ENCODE peak calls at places on chromosomes 12 and 14, in nine cellular contexts. U is heart left ventricle; F is cardiac muscle cell; O is aorta; G is skeletal muscle cell; S is upper lobe of right lung; Q is adrenal gland; D is tibial nerve; J is CD8-positive, alpha-beta T cell. Y is an unnamed sample.

GRCh38 chr12:3102721-3103410 is 25.7 kb downstream of the TSPAN9 start:
- DNase-seq in O (no peak), J (no peak), Q (no peak), G (no peak), U (peak; percentile 28), F (no peak), S (no peak), D (peak; percentile 6), Y (no peak)

GRCh38 chr12:104448475-104448874 is 8.3 kb upstream of the CHST11 start:
- DNase-seq in S (no peak), D (no peak), O (no peak), U (no peak), F (no peak), Q (no peak), G (no peak), J (no peak), Y (no peak)

GRCh38 chr12:10873374-10873773 is 10.7 kb downstream of the PRH1 start:
- DNase-seq in U (no peak), O (no peak), Q (no peak), F (peak; percentile 80), S (no peak), G (no peak), D (no peak), J (no peak), Y (no peak)

GRCh38 chr12:130706885-130707570 is 9.1 kb downstream of the RIMBP2 start:
- DNase-seq in F (no peak), U (no peak), G (no peak), D (no peak), O (no peak), J (no peak), Q (no peak), S (no peak), Y (no peak)

GRCh38 chr12:47736877-47737676 is 11.8 kb upstream of the ENDOU start:
- DNase-seq in D (peak; percentile 79), J (no peak), U (peak; percentile 95), Q (peak; percentile 93), O (peak; percentile 93), G (peak; percentile 45), F (peak; percentile 86), S (peak; percentile 93), Y (no peak)

GRCh38 chr12:112932485-112933151 is 5.7 kb upstream of the OAS3 start:
- DNase-seq in G (no peak), U (no peak), Q (no peak), F (no peak), S (no peak), J (no peak), D (no peak), O (no peak), Y (no peak)

GRCh38 chr12:89960011-89960507 is 251.4 kb upstream of the ATP2B1 start:
- DNase-seq in Q (no peak), D (no peak), J (no peak), F (no peak), S (no peak), U (no peak), O (no peak), G (no peak), Y (no peak)

GRCh38 chr12:108367436-108367835 is 28.3 kb upstream of the CMKLR1 start:
- DNase-seq in O (no peak), J (no peak), G (peak; percentile 20), D (peak; percentile 21), Q (peak; percentile 26), U (peak; percentile 31), S (peak; percentile 68), F (peak; percentile 80), Y (no peak)

GRCh38 chr14:73239463-73240241 is 2.3 kb downstream of the PAPLN start:
- DNase-seq in G (no peak), S (no peak), U (no peak), J (no peak), O (peak; percentile 81), D (peak; percentile 72), Q (peak; percentile 55), F (peak; percentile 72), Y (no peak)

GRCh38 chr14:61488417-61488816 is 167.0 kb downstream of the PRKCH start:
- DNase-seq in D (no peak), S (no peak), J (no peak), G (no peak), Q (no peak), U (no peak), F (no peak), O (no peak), Y (no peak)

GRCh38 chr14:74333909-74334308 is 14.4 kb upstream of the VRTN start:
- DNase-seq in S (no peak), J (no peak), D (no peak), U (no peak), Q (no peak), F (peak; percentile 84), G (peak; percentile 36), O (no peak), Y (peak; percentile 7)

GRCh38 chr12:12819752-12820311 is 6.7 kb downstream of the DDX47 start:
- DNase-seq in F (peak; percentile 87), U (no peak), S (no peak), J (no peak), O (no peak), Q (no peak), G (peak; percentile 91), D (no peak), Y (no peak)

GRCh38 chr14:106200539-106201310 is 674.3 kb downstream of the TMEM121 start:
- DNase-seq in G (no peak), U (no peak), F (no peak), O (no peak), D (no peak), J (no peak), Q (no peak), S (no peak), Y (peak; percentile 89)

GRCh38 chr14:106204063-106204462 is 677.7 kb downstream of the TMEM121 start:
- DNase-seq in J (no peak), S (no peak), F (no peak), G (no peak), O (no peak), Q (no peak), U (no peak), D (no peak), Y (no peak)

GRCh38 chr14:106207316-106207715 is 680.9 kb downstream of the TMEM121 start:
- DNase-seq in D (no peak), F (no peak), G (no peak), O (no peak), Q (no peak), S (no peak), J (no peak), U (no peak), Y (no peak)

GRCh38 chr14:106203438-106203837 is 677.1 kb downstream of the TMEM121 start:
- DNase-seq in J (no peak), Q (no peak), G (no peak), S (no peak), O (no peak), F (no peak), D (no peak), U (no peak), Y (no peak)

DNA sequence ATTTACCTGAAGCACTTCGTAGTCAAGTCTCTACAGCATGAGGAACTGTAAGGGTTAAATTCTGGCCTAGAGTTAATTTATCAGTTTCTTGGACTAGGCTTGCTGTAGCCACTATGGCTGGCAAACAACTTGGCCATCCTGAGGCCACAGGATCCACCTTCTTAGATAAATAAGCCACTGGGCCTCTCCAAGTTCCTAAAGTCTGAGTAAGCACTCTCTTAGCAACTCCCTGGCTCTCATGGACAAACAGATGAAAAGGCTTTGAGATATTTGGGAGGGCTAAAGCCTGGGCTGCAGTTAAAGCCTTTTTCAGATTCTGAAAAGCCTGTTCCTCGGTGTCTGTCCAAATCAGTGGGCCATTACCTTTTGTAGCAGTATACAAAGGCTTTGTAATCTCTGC is 675.0 kb downstream of the TMEM121 start:
- DNase-seq in Q (no peak), O (no peak), S (no peak), G (no peak), J (no peak), D (no peak), F (no peak), U (no peak), Y (no peak)
- H3K4me3 ChIP-seq in Q (no peak overlapping the region), O (no peak overlapping the region), S (no peak overlapping the region), G (no peak overlapping the region), J (no peak overlapping the region), D (no peak overlapping the region), F (no peak overlapping the region), U (no peak overlapping the region), Y (peak overlapping the region; percentile 57)

GRCh38 chr12:6725350-6725749 is 1.5 kb downstream of the COPS7A start:
- DNase-seq in O (no peak), S (no peak), D (no peak), J (no peak), U (no peak), G (no peak), Q (no peak), F (no peak), Y (no peak)

GRCh38 chr12:6716874-6717437 is 6.9 kb upstream of the COPS7A start:
- DNase-seq in D (no peak), O (no peak), J (no peak), U (no peak), F (no peak), Q (no peak), G (no peak), S (no peak), Y (no peak)

GRCh38 chr12:6723607-6724408 is at the start of gene COPS7A:
- DNase-seq in D (peak; percentile 92), F (peak; percentile 99), G (peak; percentile 95), S (peak; percentile 99), O (peak; percentile 99), J (peak; percentile 93), Q (peak; percentile 99), U (peak; percentile 99), Y (peak; percentile 99)

GRCh38 chr12:6724409-6724797 is 557 bp downstream of the COPS7A start:
- DNase-seq in G (no peak), J (peak; percentile 18), D (no peak), Q (peak; percentile 38), O (no peak), F (no peak), U (no peak), S (no peak), Y (peak; percentile 8)

GRCh38 chr12:6722863-6723262 is 983 bp upstream of the COPS7A start:
- DNase-seq in J (no peak), S (no peak), O (no peak), D (no peak), U (no peak), Q (no peak), F (no peak), G (no peak), Y (no peak)
- H3K4me3 ChIP-seq in J (no peak overlapping the region), S (peak overlapping the region; percentile 68), O (no peak overlapping the region), D (no peak overlapping the region), U (no peak overlapping the region), Q (no peak overlapping the region), F (no peak overlapping the region), G (no peak overlapping the region), Y (peak overlapping the region; percentile 89)

GRCh38 chr14:103854017-103854808 is 6.8 kb upstream of the PPP1R13B start:
- DNase-seq in S (no peak), U (no peak), J (no peak), O (no peak), Q (no peak), G (no peak), F (no peak), D (no peak), Y (no peak)
- H3K4me3 ChIP-seq in S (no peak overlapping the region), U (no peak overlapping the region), J (no peak overlapping the region), O (no peak overlapping the region), Q (no peak overlapping the region), G (no peak overlapping the region), F (no peak overlapping the region), D (no peak overlapping the region), Y (no peak overlapping the region)

DNA sequence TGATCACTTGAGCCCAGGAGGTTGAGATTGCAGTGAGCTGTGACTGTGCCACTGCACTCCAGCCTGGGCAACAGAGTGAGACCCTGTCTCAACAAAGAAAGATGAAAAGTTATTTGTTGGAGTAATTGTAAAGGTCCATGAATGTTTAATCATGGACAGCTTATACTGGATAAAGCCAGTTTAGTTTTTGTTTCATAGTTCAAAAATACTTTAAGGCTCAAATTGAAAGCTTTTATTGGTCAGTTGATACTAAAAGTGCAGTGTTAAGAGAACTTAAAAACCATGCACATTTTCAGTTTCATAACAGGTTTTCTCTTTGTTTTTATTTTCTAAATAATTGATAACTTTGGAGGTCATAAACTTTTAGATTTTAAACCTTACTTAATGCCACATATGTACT is 108.4 kb downstream of the MON2 start:
- DNase-seq in F (no peak), G (no peak), S (no peak), J (no peak), Q (no peak), U (no peak), D (no peak), O (no peak), Y (no peak)
- H3K4me3 ChIP-seq in F (no peak overlapping the region), G (no peak overlapping the region), S (no peak overlapping the region), J (no peak overlapping the region), Q (no peak overlapping the region), U (no peak overlapping the region), D (no peak overlapping the region), O (no peak overlapping the region), Y (no peak overlapping the region)

Y was measured in Jurkat, Clone E6-1.